ENCODE peak calls at places on chromosomes 7 and 10, in nine cellular contexts. B is stimulated activated CD4-positive, alpha-beta T cell treated with anti-CD3 and anti-CD28 coated beads, Interleukin-1b, Interleukin-23, amount 100 ng/mL, for 24 hours; C is SJCRH30; V is caudate nucleus; E is RWPE2; U is GM13976; G is NCI-H748 treated with DMSO at 0.1 percent for 48 hours; Y is astrocyte of the spinal cord; T is activated CD8-positive, alpha-beta memory T cell treated with anti-CD3 and anti-CD28 coated beads for 4 hours. N is an unnamed sample.

GRCh38 chr10:18158698-18159342 is 18.6 kb downstream of the CACNB2 start:
- DNase-seq in C (peak), Y (peak), B (no peak), U (no peak), T (no peak), E (no peak), G (no peak), V (no peak), N (no peak)

GRCh38 chr10:78924319-78925003 is 144.3 kb upstream of the ZMIZ1 start:
- DNase-seq in V (no peak), G (no peak), Y (no peak), C (no peak), E (no peak), B (no peak), T (no peak), U (no peak), N (no peak)

GRCh38 chr7:123682690-123683089 is 27.0 kb downstream of the LMOD2 start:
- DNase-seq in T (no peak), G (peak), U (no peak), C (peak), Y (peak), V (no peak), E (no peak), B (no peak), N (no peak)

GRCh38 chr10:68471586-68472408 is at the start of gene DNA2:
- DNase-seq in B (peak), G (peak), C (peak), U (peak), T (peak), E (peak), V (peak), Y (peak), N (peak)

GRCh38 chr7:26658080-26658697 is 206.2 kb downstream of the SKAP2 start:
- DNase-seq in C (no peak), E (no peak), Y (no peak), T (no peak), U (no peak), G (peak), B (no peak), V (no peak), N (peak)

GRCh38 chr7:157485961-157486510 is 149.2 kb downstream of the DNAJB6 start:
- DNase-seq in B (no peak), Y (no peak), G (no peak), T (no peak), E (no peak), U (no peak), V (no peak), C (no peak), N (no peak)

GRCh38 chr7:7517661-7518236 is 17.9 kb downstream of the COL28A1 start:
- DNase-seq in U (no peak), Y (no peak), E (no peak), G (no peak), V (no peak), B (no peak), C (no peak), T (no peak), N (no peak)

GRCh38 chr7:80218723-80219122 is 84.1 kb downstream of the GNAI1 start:
- DNase-seq in Y (peak), G (no peak), E (no peak), B (no peak), T (no peak), C (no peak), V (no peak), U (no peak), N (no peak)

GRCh38 chr10:113177936-113178335 is 227.9 kb downstream of the TCF7L2 start:
- DNase-seq in V (no peak), Y (no peak), C (no peak), G (no peak), E (no peak), U (no peak), B (no peak), T (no peak), N (no peak)

GRCh38 chr7:87152897-87153641 is 816 bp downstream of the DMTF1 start:
- DNase-seq in T (no peak), C (peak), U (peak), B (peak), G (peak), Y (peak), V (no peak), E (no peak), N (no peak)

GRCh38 chr10:122446668-122447410 is 7.6 kb upstream of the ARMS2 start:
- DNase-seq in G (no peak), T (no peak), V (no peak), B (no peak), C (no peak), E (no peak), Y (peak), U (no peak), N (no peak)

GRCh38 chr7:116211006-116211912 is 920 bp downstream of the TES start:
- DNase-seq in E (peak), B (peak), T (peak), V (peak), G (peak), U (peak), C (peak), Y (peak), N (peak)

GRCh38 chr7:50775826-50776225 is 6.9 kb downstream of the GRB10 start:
- DNase-seq in B (no peak), V (no peak), Y (no peak), E (no peak), G (no peak), C (no peak), U (no peak), T (no peak), N (no peak)

GRCh38 chr7:8125680-8126444 is 136.1 kb downstream of the ICA1 start:
- DNase-seq in V (no peak), C (no peak), B (peak), G (no peak), Y (no peak), U (peak), T (peak), E (no peak), N (no peak)

GRCh38 chr10:79202188-79203013 is 133.6 kb downstream of the ZMIZ1 start:
- DNase-seq in G (peak), Y (peak), C (peak), V (no peak), U (peak), T (no peak), B (peak), E (no peak), N (no peak)

GRCh38 chr7:85068796-85069195 is 118.1 kb downstream of the SEMA3D start:
- DNase-seq in E (no peak), T (no peak), Y (peak), V (no peak), G (no peak), U (no peak), B (no peak), C (no peak), N (no peak)

GRCh38 chr7:97012293-97013005 is 7.1 kb downstream of the DLX6 start:
- DNase-seq in G (no peak), U (no peak), E (no peak), B (no peak), C (no peak), Y (no peak), T (no peak), V (no peak), N (no peak)

GRCh38 chr10:46557319-46558140 is 1.1 kb upstream of the GPRIN2 start:
- DNase-seq in C (no peak), G (no peak), Y (no peak), B (no peak), E (peak), T (no peak), V (no peak), U (no peak), N (no peak)

GRCh38 chr10:32878646-32879045 is 79.4 kb downstream of the ITGB1 start:
- DNase-seq in G (no peak), V (no peak), E (no peak), T (no peak), B (no peak), C (no peak), U (no peak), Y (no peak), N (no peak)

GRCh38 chr10:43573250-43574034 is 974 bp downstream of the ZNF239 start:
- DNase-seq in E (no peak), U (no peak), V (no peak), C (no peak), G (no peak), Y (peak), B (no peak), T (no peak), N (no peak)

GRCh38 chr7:68718059-68718685 is 880.1 kb upstream of the AUTS2 start:
- DNase-seq in E (no peak), B (no peak), C (no peak), U (no peak), G (no peak), V (no peak), T (no peak), Y (no peak), N (no peak)

GRCh38 chr10:86443069-86443468 is 76.5 kb upstream of the GRID1 start:
- DNase-seq in C (no peak), U (no peak), Y (peak), E (no peak), V (no peak), T (no peak), B (no peak), G (no peak), N (no peak)

GRCh38 chr10:3764626-3765375 is 20.2 kb downstream of the KLF6 start:
- DNase-seq in E (no peak), U (no peak), Y (no peak), C (no peak), G (no peak), B (no peak), T (no peak), V (no peak), N (no peak)

GRCh38 chr10:122561212-122561611 is 658 bp downstream of the DMBT1 start:
- DNase-seq in V (no peak), C (no peak), B (no peak), E (no peak), Y (no peak), T (no peak), U (no peak), G (no peak), N (no peak)

GRCh38 chr10:5416981-5417380 is 4.6 kb downstream of the NET1 start:
- DNase-seq in G (no peak), V (no peak), C (no peak), B (no peak), T (no peak), E (no peak), U (no peak), Y (no peak), N (no peak)

GRCh38 chr7:137633133-137633532 is 213.6 kb downstream of the DGKI start:
- DNase-seq in T (no peak), V (no peak), E (no peak), U (no peak), B (no peak), C (no peak), Y (no peak), G (no peak), N (no peak)

GRCh38 chr10:109893371-109893770 is 29.9 kb downstream of the XPNPEP1 start:
- DNase-seq in U (no peak), E (no peak), T (no peak), C (no peak), G (no peak), Y (no peak), V (no peak), B (no peak), N (no peak)

GRCh38 chr7:141053626-141054025 is 20.2 kb upstream of the TMEM178B start:
- DNase-seq in U (no peak), E (no peak), C (peak), T (no peak), V (no peak), B (peak), Y (no peak), G (no peak), N (no peak)

GRCh38 chr7:7176421-7177043 is 5.8 kb upstream of the C1GALT1 start:
- DNase-seq in B (no peak), G (no peak), T (no peak), E (no peak), V (no peak), C (peak), Y (peak), U (no peak), N (no peak)

GRCh38 chr10:118543714-118544400 is 51.6 kb downstream of the PRLHR start:
- DNase-seq in E (no peak), B (peak), T (no peak), U (peak), Y (peak), V (no peak), G (peak), C (peak), N (no peak)

GRCh38 chr10:37780536-37780935 is 76.9 kb downstream of the ZNF248 start:
- DNase-seq in V (no peak), B (no peak), T (no peak), C (no peak), Y (no peak), G (no peak), U (no peak), E (peak), N (no peak)

GRCh38 chr10:76393875-76394706 is 962.7 kb downstream of the LRMDA start:
- DNase-seq in V (no peak), U (no peak), C (no peak), T (no peak), B (no peak), Y (peak), G (no peak), E (no peak), N (no peak)

GRCh38 chr10:3992374-3993178 is 207.6 kb upstream of the KLF6 start:
- DNase-seq in T (no peak), U (no peak), B (no peak), V (no peak), Y (no peak), E (no peak), G (no peak), C (no peak), N (no peak)

N was measured in C1 segment of cervical spinal cord.